ENCODE peak calls at places on chromosome 10, in eight cellular contexts. C is neural progenitor cell, J is astrocyte, H is SK-N-SH, P is osteoblast, E is GM23248, Q is GM23338, Z is fibroblast of lung. T is an unnamed sample. For H3K79me2, the result is how much of the 10 kb centered on the place peaks cover.

GRCh38 chr10:80632742-80633141 is 95.0 kb downstream of the SH2D4B start:
- DNase-seq in Q (no peak), P (no peak), H (no peak), J (no peak), Z (no peak), E (no peak), C (no peak), T (no peak)

GRCh38 chr10:88990528-88991160 is at the start of gene FAS:
- DNase-seq in Q (peak), E (peak), P (peak), J (peak), C (peak), H (peak), Z (peak), T (peak)

GRCh38 chr10:76191371-76191770 is 759.9 kb downstream of the LRMDA start:
- DNase-seq in P (no peak), Z (no peak), E (no peak), C (no peak), H (no peak), Q (no peak), J (no peak), T (no peak)

GRCh38 chr10:78806805-78807221 is 262.0 kb upstream of the ZMIZ1 start:
- DNase-seq in Z (no peak), H (no peak), C (no peak), E (peak), P (no peak), Q (no peak), J (peak), T (no peak)

GRCh38 chr10:122336961-122337360 is 37.5 kb upstream of the PLEKHA1 start:
- DNase-seq in H (no peak), E (no peak), J (no peak), Z (no peak), Q (no peak), C (no peak), P (no peak), T (no peak)

GRCh38 chr10:71974489-71975011 is 10.4 kb downstream of the CHST3 start:
- DNase-seq in H (no peak), Q (no peak), Z (peak), P (peak), E (peak), J (peak), C (no peak), T (no peak)

GRCh38 chr10:21769041-21769440 is 234.5 kb downstream of the DNAJC1 start:
- DNase-seq in C (no peak), J (no peak), E (no peak), H (no peak), P (no peak), Z (no peak), Q (no peak), T (no peak)

GRCh38 chr10:23280420-23281043 is 64.1 kb downstream of the C10orf67 start:
- DNase-seq in E (no peak), J (no peak), P (no peak), C (peak), Q (peak), Z (no peak), H (no peak), T (no peak)

GRCh38 chr10:114933588-114933987 is 4.4 kb upstream of the TRUB1 start:
- DNase-seq in H (no peak), E (peak), Q (no peak), C (no peak), Z (no peak), P (peak), J (peak), T (no peak)

GRCh38 chr10:117090831-117091230 is 47.2 kb downstream of the VAX1 start:
- DNase-seq in H (no peak), P (no peak), J (no peak), E (no peak), Z (no peak), C (no peak), Q (no peak), T (no peak)

GRCh38 chr10:99667108-99667751 is 7.9 kb downstream of the ENTPD7 start:
- DNase-seq in J (peak), Q (no peak), H (peak), Z (peak), C (no peak), P (peak), E (peak), T (peak)

GRCh38 chr10:91090761-91091529 is 129.5 kb upstream of the PCGF5 start:
- DNase-seq in Q (no peak), Z (peak), J (peak), P (no peak), H (peak), C (no peak), E (peak), T (no peak)

GRCh38 chr10:97355571-97355975 is 21.0 kb upstream of the FRAT2 start:
- DNase-seq in E (peak), C (peak), J (no peak), P (no peak), Q (peak), Z (no peak), H (no peak), T (peak)

GRCh38 chr10:97074256-97075145 is 111.3 kb downstream of the SLIT1 start:
- DNase-seq in Z (no peak), J (no peak), C (peak), P (peak), H (peak), Q (no peak), E (no peak), T (no peak)

GRCh38 chr10:82221750-82222149 is 346.8 kb downstream of the NRG3 start:
- DNase-seq in Q (peak), J (no peak), Z (no peak), H (no peak), C (peak), P (no peak), E (no peak), T (no peak)

GRCh38 chr10:27838291-27838690 is 92.7 kb upstream of the MKX start:
- DNase-seq in P (no peak), H (no peak), J (peak), Q (no peak), C (no peak), Z (no peak), E (peak), T (no peak)

GRCh38 chr10:58842860-58843376 is 330.2 kb downstream of the BICC1 start:
- DNase-seq in Q (no peak), H (no peak), E (no peak), J (no peak), Z (no peak), C (no peak), P (no peak), T (no peak)

GRCh38 chr10:12980080-12980656 is 21.3 kb downstream of the CCDC3 start:
- DNase-seq in Z (no peak), H (peak), J (no peak), C (no peak), Q (no peak), E (no peak), P (no peak), T (no peak)

GRCh38 chr10:123912466-123913201 is 21.0 kb upstream of the CPXM2 start:
- DNase-seq in Q (no peak), P (no peak), Z (no peak), E (no peak), J (no peak), H (no peak), C (no peak), T (no peak)

GRCh38 chr10:126387041-126387908 is 1.0 kb downstream of the ADAM12 start:
- DNase-seq in Q (peak), C (peak), J (peak), Z (peak), H (peak), E (peak), P (peak), T (peak)

GRCh38 chr10:19119191-19119590 is 70.6 kb downstream of the MALRD1 start:
- DNase-seq in C (peak), J (no peak), H (no peak), Z (no peak), Q (peak), E (no peak), P (no peak), T (no peak)

GRCh38 chr10:46229144-46229563 is 57.6 kb upstream of the ANTXRL start:
- DNase-seq in Q (peak), H (peak), E (peak), J (no peak), C (peak), Z (no peak), P (no peak), T (peak)

GRCh38 chr10:19832624-19833507 is 16.6 kb downstream of the PLXDC2 start:
- DNase-seq in Q (peak), E (no peak), Z (no peak), C (peak), J (peak), P (no peak), H (no peak), T (no peak)

GRCh38 chr10:114024876-114025609 is 18.6 kb upstream of the ADRB1 start:
- DNase-seq in Q (no peak), H (no peak), P (no peak), E (peak), Z (peak), J (no peak), C (no peak), T (no peak)

GRCh38 chr10:116829711-116830110 is 19.6 kb upstream of the ENO4 start:
- DNase-seq in C (no peak), J (no peak), Q (no peak), P (no peak), H (no peak), Z (no peak), E (no peak), T (no peak)

GRCh38 chr10:29691564-29692064 is 56.8 kb upstream of the SVIL start:
- DNase-seq in J (peak), H (peak), Z (no peak), E (peak), C (no peak), P (peak), Q (no peak), T (peak)

GRCh38 chr10:87723500-87723899 is 63.8 kb downstream of the PAPSS2 start:
- DNase-seq in Z (no peak), J (no peak), P (no peak), Q (no peak), C (no peak), H (no peak), E (no peak), T (no peak)

GRCh38 chr10:61798711-61799110 is 102.8 kb upstream of the ARID5B start:
- DNase-seq in Q (no peak), Z (no peak), P (no peak), H (no peak), E (no peak), C (no peak), J (no peak), T (no peak)

GRCh38 chr10:62268027-62268398 is 631 bp downstream of the RTKN2 start:
- DNase-seq in Z (no peak), P (no peak), E (no peak), J (no peak), H (peak), C (no peak), Q (no peak), T (peak)

GRCh38 chr10:72337039-72337629 is 17.6 kb downstream of the DNAJB12 start:
- DNase-seq in Z (peak), P (peak), H (peak), J (no peak), Q (peak), C (peak), E (peak), T (peak)

GRCh38 chr10:14129770-14130169 is 201.0 kb downstream of the FRMD4A start:
- DNase-seq in E (no peak), H (no peak), P (no peak), Q (no peak), C (no peak), J (no peak), Z (no peak), T (no peak)

GRCh38 chr10:14124951-14125350 is 205.8 kb downstream of the FRMD4A start:
- DNase-seq in Z (no peak), H (no peak), P (no peak), J (no peak), E (no peak), Q (no peak), C (no peak), T (no peak)

GRCh38 chr10:14125564-14125963 is 205.2 kb downstream of the FRMD4A start:
- DNase-seq in J (no peak), C (no peak), Q (no peak), Z (no peak), P (no peak), H (no peak), E (no peak), T (no peak)

GRCh38 chr10:14128519-14128918 is 202.2 kb downstream of the FRMD4A start:
- DNase-seq in P (no peak), J (no peak), Q (no peak), E (no peak), Z (no peak), C (no peak), H (no peak), T (no peak)

GRCh38 chr10:14126697-14127440 is 203.9 kb downstream of the FRMD4A start:
- DNase-seq in C (no peak), J (peak), H (no peak), E (peak), P (peak), Z (peak), Q (no peak), T (no peak)
- H3K79me2 ChIP-seq in C (under half), J (under half), H (under half), E (under half), P (under half), Z (under half), Q (under half), T (under half)

DNA sequence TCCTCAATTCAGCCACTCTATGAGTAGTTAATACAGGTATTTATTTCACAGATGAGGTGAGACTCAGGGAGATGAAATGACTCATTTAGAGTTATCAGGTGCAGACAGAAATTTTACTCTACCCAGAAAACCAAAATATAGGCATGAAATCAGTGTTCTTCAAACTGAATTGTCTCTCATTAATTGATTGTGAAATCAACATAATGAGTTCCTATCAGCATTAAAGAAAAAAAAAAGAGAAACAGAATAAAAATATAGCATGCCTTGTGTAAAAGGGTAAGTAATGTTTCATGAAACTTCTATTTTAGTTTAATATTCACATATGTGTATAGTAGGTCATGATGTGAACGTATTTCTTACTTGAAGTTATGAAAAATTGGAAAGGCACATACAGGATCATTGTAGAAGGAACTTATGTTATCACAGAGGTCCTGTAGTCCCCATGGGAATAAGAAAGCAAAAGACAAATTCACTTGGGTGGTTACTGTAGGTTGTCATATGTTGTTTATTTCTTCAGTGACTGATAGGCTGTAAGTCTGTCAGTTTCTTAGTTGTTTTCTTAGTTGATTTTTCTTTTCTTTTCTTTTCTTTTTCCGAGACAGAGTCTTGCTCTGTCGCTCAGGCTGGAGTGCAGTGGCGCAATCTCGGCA is 47.5 kb downstream of the KAT6B start:
- DNase-seq in Z (peak), H (no peak), Q (no peak), J (no peak), C (no peak), P (no peak), E (no peak), T (no peak)
- H3K79me2 ChIP-seq in Z (under half), H (half or more), Q (half or more), J (under half), C (under half), P (under half), E (half or more), T (half or more)

GRCh38 chr10:102500621-102501149 is 1.8 kb downstream of the ACTR1A start:
- DNase-seq in H (no peak), J (no peak), Z (no peak), C (no peak), E (no peak), Q (no peak), P (no peak), T (no peak)

GRCh38 chr10:102502029-102502336 is 529 bp downstream of the ACTR1A start:
- DNase-seq in Z (peak), J (peak), E (peak), P (peak), C (peak), H (peak), Q (peak), T (peak)

GRCh38 chr10:102501201-102502028 is 1.1 kb downstream of the ACTR1A start:
- DNase-seq in Z (peak), P (no peak), E (peak), J (no peak), C (peak), Q (peak), H (no peak), T (peak)

GRCh38 chr10:102493771-102494170 is 8.7 kb downstream of the ACTR1A start:
- DNase-seq in E (no peak), C (no peak), Z (no peak), J (no peak), H (no peak), Q (no peak), P (no peak), T (no peak)

GRCh38 chr10:102497545-102497944 is 5.0 kb downstream of the ACTR1A start:
- DNase-seq in Q (no peak), E (no peak), P (no peak), J (no peak), Z (no peak), H (no peak), C (no peak), T (no peak)
- H3K79me2 ChIP-seq in Q (half or more), E (half or more), P (half or more), J (half or more), Z (half or more), H (half or more), C (half or more), T (half or more)

GRCh38 chr10:125144209-125144608 is 16.2 kb downstream of the CTBP2 start:
- DNase-seq in E (no peak), Z (no peak), P (no peak), Q (no peak), J (no peak), H (no peak), C (no peak), T (no peak)
- H3K79me2 ChIP-seq in E (half or more), Z (half or more), P (half or more), Q (half or more), J (half or more), H (half or more), C (half or more), T (half or more)

GRCh38 chr10:35372329-35372728 is 36.0 kb downstream of the CCNY start:
- DNase-seq in E (peak), P (no peak), Z (no peak), H (no peak), J (peak), C (no peak), Q (no peak), T (no peak)
- H3K79me2 ChIP-seq in E (half or more), P (half or more), Z (half or more), H (half or more), J (half or more), C (half or more), Q (half or more), T (half or more)

GRCh38 chr10:63343476-63343875 is 122.3 kb downstream of the JMJD1C start:
- DNase-seq in Q (no peak), Z (no peak), J (peak), E (peak), P (no peak), H (no peak), C (no peak), T (no peak)

DNA sequence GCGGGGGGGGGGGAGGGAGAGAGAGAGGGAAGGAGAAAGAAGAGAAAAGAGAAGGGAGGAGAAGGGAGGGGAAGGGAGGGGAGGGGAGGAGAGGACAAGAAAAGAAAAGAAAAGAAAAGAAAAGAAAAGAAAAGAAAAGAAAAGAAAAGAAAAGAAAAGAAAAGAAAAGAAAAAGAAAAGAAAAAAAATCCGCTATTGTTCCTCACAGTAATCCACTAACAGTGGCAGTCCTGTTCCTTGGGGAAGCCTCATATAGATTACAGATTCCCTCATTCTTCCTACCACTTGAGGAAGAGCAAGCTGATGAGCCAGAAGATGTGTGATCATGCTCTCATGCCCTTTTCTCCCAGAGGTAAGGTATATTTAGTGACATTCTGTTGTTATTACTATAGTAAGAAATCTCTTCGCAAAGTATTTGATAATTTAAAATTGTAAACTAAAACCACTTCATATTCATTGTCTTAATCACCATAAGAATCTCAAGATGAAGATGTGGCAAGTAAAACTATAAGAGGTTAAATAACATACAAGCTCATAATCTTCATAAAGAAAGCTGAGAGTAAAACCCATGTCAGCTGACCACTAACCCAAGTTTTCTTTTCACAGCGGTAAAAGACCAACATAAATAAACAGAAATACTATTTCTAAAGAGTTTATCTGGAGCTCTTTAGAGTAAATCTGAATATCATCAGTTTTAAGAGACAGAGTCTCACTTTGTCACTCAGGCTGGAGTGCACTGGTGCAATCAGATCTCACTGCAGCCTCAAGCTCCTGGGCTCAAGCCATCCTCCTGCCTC is 128.1 kb downstream of the JMJD1C start:
- DNase-seq in J (no peak), C (no peak), H (no peak), Z (no peak), E (no peak), P (peak), Q (no peak), T (no peak)
- H3K79me2 ChIP-seq in J (half or more), C (half or more), H (under half), Z (under half), E (half or more), P (half or more), Q (half or more), T (half or more)

DNA sequence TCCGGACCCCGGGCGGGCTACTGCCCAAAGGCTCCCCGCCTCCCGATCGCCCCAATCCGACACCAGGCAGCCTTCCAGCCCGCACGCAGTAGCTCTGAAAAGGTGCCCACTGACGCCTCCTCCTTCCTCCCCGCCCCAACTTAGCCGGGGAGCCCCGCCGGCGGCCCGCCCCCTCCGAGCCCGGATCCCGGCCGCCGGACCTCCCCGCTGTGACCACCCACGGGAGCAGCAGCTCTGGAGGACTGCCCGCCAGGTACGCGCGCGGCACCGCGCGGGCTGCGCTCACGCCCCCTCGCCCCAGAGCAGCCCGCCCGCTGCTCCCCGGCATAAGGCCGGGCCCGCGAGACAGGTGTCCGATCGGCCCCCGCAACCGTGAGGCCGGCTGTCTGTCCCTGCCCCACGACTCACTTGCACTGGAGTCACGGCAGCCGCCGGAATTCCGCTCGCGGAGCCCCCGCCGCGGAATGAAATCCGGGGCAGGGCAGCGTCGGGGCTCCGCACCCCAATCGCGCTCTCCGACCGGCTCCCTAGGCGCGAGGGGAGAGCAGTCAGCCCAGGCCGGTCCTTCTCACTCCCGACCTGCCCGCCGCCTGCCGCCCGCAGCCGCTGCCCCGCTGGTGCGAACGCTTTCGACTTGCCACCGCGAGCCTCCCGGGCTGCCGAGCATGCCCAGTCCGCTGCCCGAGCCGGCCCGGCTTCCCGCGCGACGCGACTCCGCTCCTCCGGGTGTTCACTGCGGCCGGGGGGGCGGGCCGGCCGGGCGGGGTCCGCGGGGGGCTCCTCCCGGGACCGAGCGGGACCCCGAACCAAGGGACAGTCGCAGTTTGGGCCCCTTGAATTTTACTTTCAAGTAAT is at the start of gene SGMS1:
- DNase-seq in C (peak), Z (peak), P (peak), Q (peak), E (peak), H (peak), J (peak), T (peak)
- H3K79me2 ChIP-seq in C (under half), Z (under half), P (under half), Q (under half), E (under half), H (under half), J (under half), T (under half)

T was measured in hepatocyte.